ENCODE peak calls at places on chromosomes 7 and 10, in seven cellular contexts. S, I, C, R, X, T and U are unnamed samples.

GRCh38 chr10:17200885-17201164 is 647 bp downstream of the TRDMT1 start:
- DNase-seq in C (peak), T (no peak), R (peak), X (peak), I (no peak), S (no peak), U (no peak)

GRCh38 chr10:8435186-8436055 is 380.9 kb downstream of the GATA3 start:
- DNase-seq in R (peak), T (no peak), S (no peak), C (no peak), X (no peak), I (no peak), U (no peak)

GRCh38 chr7:44581426-44581906 is 565 bp downstream of the TMED4 start:
- DNase-seq in R (peak), I (no peak), S (no peak), X (peak), C (peak), T (peak), U (no peak)

GRCh38 chr10:79380125-79380917 is 33.1 kb downstream of the PPIF start:
- DNase-seq in T (no peak), R (no peak), C (no peak), S (no peak), I (no peak), X (peak), U (no peak)

GRCh38 chr10:6328708-6329423 is 126.1 kb downstream of the PFKFB3 start:
- DNase-seq in C (no peak), S (no peak), R (no peak), I (no peak), T (peak), X (no peak), U (no peak)

GRCh38 chr10:120392245-120392644 is 64.8 kb upstream of the PLPP4 start:
- DNase-seq in X (no peak), T (no peak), C (no peak), I (no peak), R (no peak), S (no peak), U (no peak)

GRCh38 chr7:55590517-55591281 is 18.4 kb upstream of the VOPP1 start:
- DNase-seq in C (no peak), S (no peak), T (no peak), I (no peak), X (no peak), R (no peak), U (no peak)

GRCh38 chr7:150994141-150994837 is 3.5 kb downstream of the NOS3 start:
- DNase-seq in C (no peak), I (no peak), X (no peak), S (no peak), R (no peak), T (no peak), U (no peak)

GRCh38 chr7:147432068-147432467 is 1158.5 kb upstream of the C7orf33 start:
- DNase-seq in T (no peak), S (peak), R (no peak), X (peak), C (no peak), I (no peak), U (no peak)